ENCODE peak calls at places on chromosomes 13 and 19, in seven cellular contexts. I is ovary; N is naive thymus-derived CD4-positive, alpha-beta T cell; J is H1; D is breast epithelium; V is colonic mucosa; G is uterus. U is an unnamed sample.

GRCh38 chr13:66534561-66534960 is 695.6 kb downstream of the PCDH9 start:
- DNase-seq in I (no peak), D (no peak), J (no peak), V (no peak), G (no peak), N (no peak), U (no peak)

GRCh38 chr13:97535619-97536018 is 101.7 kb downstream of the RAP2A start:
- DNase-seq in I (no peak), V (no peak), J (no peak), G (no peak), N (no peak), D (no peak), U (no peak)

GRCh38 chr13:75326173-75327131 is 155.5 kb downstream of the TBC1D4 start:
- DNase-seq in I (peak), N (peak), G (no peak), J (no peak), V (no peak), D (no peak), U (no peak)

GRCh38 chr19:6412111-6412999 is 12.3 kb downstream of the KHSRP start:
- DNase-seq in J (peak), G (no peak), N (no peak), D (no peak), V (peak), I (peak), U (peak)

GRCh38 chr19:45250832-45251451 is at the start of gene MARK4:
- DNase-seq in G (peak), D (peak), J (no peak), V (peak), I (peak), N (peak), U (no peak)

GRCh38 chr19:504634-505033 is 2.7 kb upstream of the TPGS1 start:
- DNase-seq in V (no peak), J (no peak), N (no peak), D (no peak), I (no peak), G (no peak), U (no peak)

GRCh38 chr13:106367361-106367781 is 168.1 kb downstream of the EFNB2 start:
- DNase-seq in J (no peak), V (no peak), G (no peak), I (no peak), N (no peak), D (no peak), U (no peak)

GRCh38 chr13:34420975-34421719 is 520.9 kb upstream of the NBEA start:
- DNase-seq in G (no peak), N (no peak), I (no peak), V (no peak), D (peak), J (no peak), U (no peak)

GRCh38 chr19:42683917-42684513 is 56.3 kb downstream of the PSG3 start:
- DNase-seq in V (no peak), N (no peak), G (no peak), D (no peak), J (no peak), I (no peak), U (peak)

GRCh38 chr13:52449323-52450011 is 967 bp downstream of the VPS36 start:
- DNase-seq in V (no peak), D (no peak), G (no peak), N (no peak), I (no peak), J (no peak), U (no peak)

GRCh38 chr19:48147597-48148175 is 22.5 kb downstream of the LIG1 start:
- DNase-seq in G (no peak), D (no peak), I (no peak), N (no peak), V (no peak), J (no peak), U (no peak)

GRCh38 chr19:19256072-19256969 is 16.8 kb downstream of the TM6SF2 start:
- DNase-seq in G (no peak), V (no peak), J (no peak), I (no peak), D (no peak), N (no peak), U (no peak)

GRCh38 chr13:105139380-105140285 is 1395.8 kb downstream of the EFNB2 start:
- DNase-seq in G (no peak), N (peak), J (no peak), V (peak), I (no peak), D (peak), U (no peak)

GRCh38 chr13:59452189-59452588 is 711.5 kb downstream of the DIAPH3 start:
- DNase-seq in J (no peak), I (no peak), V (no peak), N (no peak), D (no peak), G (no peak), U (no peak)

GRCh38 chr19:55642153-55643002 is 1.1 kb upstream of the ZNF581 start:
- DNase-seq in I (peak), G (no peak), N (peak), V (peak), D (no peak), J (no peak), U (no peak)

DNA sequence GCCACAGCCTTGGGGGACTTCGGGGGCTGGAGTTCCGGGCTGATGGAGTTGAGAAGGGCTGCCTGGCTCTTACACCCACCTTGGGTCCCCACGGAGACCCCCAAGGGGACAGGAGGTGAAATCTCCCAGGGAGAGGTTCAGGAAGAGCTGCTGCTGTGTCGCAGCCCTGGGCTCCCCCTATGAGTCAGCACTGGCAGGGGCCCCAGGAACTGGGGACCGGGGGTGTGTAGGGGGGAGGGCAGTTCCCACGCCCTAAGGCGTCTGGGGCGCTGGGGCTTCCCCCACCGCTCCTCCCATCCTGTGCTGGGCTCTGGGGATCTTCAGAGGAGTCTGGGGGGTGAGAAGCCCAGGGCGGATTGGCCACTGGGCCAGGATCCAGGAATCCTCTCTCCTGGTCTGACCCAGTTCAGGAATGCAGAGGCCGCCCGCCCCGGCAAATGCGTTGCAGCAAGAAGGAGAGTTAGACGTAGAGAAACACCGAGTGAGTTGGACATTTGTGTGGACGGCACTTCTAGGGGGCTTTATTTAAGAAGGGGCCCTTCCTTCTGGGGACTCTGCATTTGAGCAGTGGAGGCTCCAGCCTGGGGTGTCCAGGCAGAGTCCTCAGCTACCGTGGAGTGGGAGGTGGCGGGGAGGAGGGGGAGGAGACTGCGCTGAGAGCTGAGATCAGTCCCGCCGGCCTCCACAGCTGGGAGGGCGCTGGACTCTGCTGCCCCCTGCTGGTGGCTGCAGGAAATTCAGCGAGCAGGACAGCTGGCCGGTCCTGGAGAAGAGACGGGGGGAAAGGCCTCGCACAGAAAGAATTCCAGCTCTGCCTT is 15.0 kb upstream of the NANOS3 start:
- DNase-seq in G (peak), J (no peak), V (peak), N (peak), D (peak), I (peak), U (no peak)
- H3K4me3 ChIP-seq in G (peak), J (peak), V (peak), N (peak), D (peak), I (peak), U (peak)

GRCh38 chr13:45468676-45469075 is 3.9 kb downstream of the COG3 start:
- DNase-seq in D (no peak), V (peak), I (no peak), G (no peak), J (no peak), N (no peak), U (no peak)

GRCh38 chr13:45466359-45466758 is 1.6 kb downstream of the COG3 start:
- DNase-seq in G (no peak), D (no peak), J (no peak), N (no peak), V (no peak), I (no peak), U (no peak)

GRCh38 chr13:45464687-45465453 is at the start of gene COG3:
- DNase-seq in G (peak), D (peak), I (peak), J (peak), V (peak), N (peak), U (peak)

GRCh38 chr13:45464141-45464686 is 525 bp upstream of the COG3 start:
- DNase-seq in J (no peak), N (no peak), D (peak), I (peak), V (peak), G (no peak), U (no peak)
- H3K27ac ChIP-seq in J (no peak), N (peak), D (peak), I (peak), V (peak), G (peak), U (no peak)

GRCh38 chr13:44406617-44407016 is 33.0 kb downstream of the SERP2 start:
- DNase-seq in V (no peak), I (no peak), G (no peak), N (no peak), D (no peak), J (no peak), U (no peak)

GRCh38 chr13:44409595-44409994 is 36.0 kb downstream of the SERP2 start:
- DNase-seq in V (no peak), I (no peak), N (no peak), D (no peak), G (no peak), J (no peak), U (no peak)

GRCh38 chr13:44410328-44410859 is 36.8 kb downstream of the SERP2 start:
- DNase-seq in G (no peak), J (no peak), I (no peak), N (no peak), V (no peak), D (no peak), U (no peak)

GRCh38 chr13:44407379-44407778 is 33.8 kb downstream of the SERP2 start:
- DNase-seq in D (no peak), J (no peak), I (no peak), V (no peak), N (no peak), G (no peak), U (no peak)

DNA sequence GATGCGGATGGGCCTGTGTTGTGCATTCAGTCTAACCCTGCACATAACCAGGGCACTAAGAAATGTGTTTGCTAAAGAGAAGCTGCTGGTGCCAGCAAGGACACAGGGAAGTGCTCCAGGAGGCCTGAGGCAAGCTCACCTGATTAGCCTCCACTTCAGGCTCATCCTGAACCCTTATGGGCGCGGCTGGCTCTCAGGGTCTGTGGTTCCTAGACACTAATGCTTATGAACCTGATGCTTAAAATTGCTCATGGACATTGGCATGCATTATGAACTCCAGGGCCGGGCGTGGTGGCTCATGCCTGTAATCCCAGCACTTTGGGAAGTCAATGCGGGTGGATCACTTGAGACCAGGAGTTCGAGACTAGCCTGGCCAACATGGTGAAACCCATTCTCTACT is 34.3 kb downstream of the SERP2 start:
- DNase-seq in D (peak), G (no peak), V (no peak), N (no peak), J (no peak), I (no peak), U (no peak)
- H3K4me3 ChIP-seq in D (no peak), G (no peak), V (no peak), N (no peak), J (no peak), I (no peak), U (no peak)

GRCh38 chr19:11375143-11375948 is 880 bp downstream of the SWSAP1 start:
- DNase-seq in V (peak), N (peak), J (no peak), G (peak), I (peak), D (peak), U (no peak)

GRCh38 chr19:11378319-11379189 is 4.1 kb downstream of the SWSAP1 start:
- DNase-seq in I (peak), V (peak), G (no peak), D (no peak), J (no peak), N (no peak), U (no peak)

GRCh38 chr19:11377237-11377636 is 2.8 kb downstream of the SWSAP1 start:
- DNase-seq in V (no peak), J (no peak), N (no peak), G (peak), I (no peak), D (no peak), U (no peak)

GRCh38 chr19:11379857-11380350 is 4.2 kb downstream of the EPOR start:
- DNase-seq in I (no peak), D (no peak), G (no peak), N (no peak), V (no peak), J (no peak), U (no peak)

DNA sequence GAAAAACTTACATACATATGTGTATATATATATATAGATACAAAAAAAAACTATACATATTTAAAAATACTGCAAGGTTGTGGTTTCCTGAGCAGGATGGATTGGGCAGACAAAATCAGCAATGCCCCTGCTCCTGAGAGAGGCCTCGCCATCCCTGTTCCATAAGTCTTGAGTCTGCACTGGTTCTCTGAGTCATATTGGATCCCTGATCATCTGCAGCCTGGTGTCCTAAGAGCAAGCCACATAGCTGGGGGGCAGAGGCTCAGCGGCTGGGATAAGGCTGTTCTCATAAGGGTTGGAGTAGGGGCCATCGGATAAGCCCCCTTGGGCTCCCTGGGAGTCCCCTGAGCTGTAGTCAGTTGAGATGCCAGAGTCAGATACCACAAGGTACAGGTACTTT is 3.3 kb downstream of the SWSAP1 start:
- DNase-seq in D (no peak), V (no peak), J (no peak), I (no peak), N (no peak), G (no peak), U (no peak)
- H3K27ac ChIP-seq in D (no peak), V (peak), J (no peak), I (peak), N (no peak), G (peak), U (no peak)